ENCODE peak calls at places on chromosomes 7 and 10, in nine cellular contexts. Z is HCT116, I is suprapubic skin, A is uterus, X is IMR-90, R is ovary, E is body of pancreas, U is tibial nerve, B is A549. K is an unnamed sample.

GRCh38 chr10:74171625-74172024 is 20.6 kb downstream of the ADK start:
- DNase-seq in Z (no peak), I (no peak), A (no peak), X (no peak), R (no peak), E (no peak), U (no peak), B (no peak), K (no peak)

GRCh38 chr7:121313793-121314676 is 14.8 kb upstream of the WNT16 start:
- DNase-seq in Z (peak), I (no peak), A (no peak), X (no peak), R (no peak), E (no peak), U (no peak), B (no peak), K (no peak)

GRCh38 chr10:27192284-27192683 is 37.1 kb downstream of the MASTL start:
- DNase-seq in Z (peak), I (no peak), A (no peak), X (peak), R (no peak), E (no peak), U (no peak), B (peak), K (no peak)

GRCh38 chr7:97013025-97013424 is 7.7 kb downstream of the DLX6 start:
- DNase-seq in Z (no peak), I (no peak), A (no peak), X (no peak), R (no peak), E (no peak), U (no peak), B (no peak), K (no peak)

GRCh38 chr7:67955061-67955460 is 958.4 kb downstream of the TYW1 start:
- DNase-seq in Z (no peak), I (no peak), A (no peak), X (no peak), R (no peak), E (no peak), U (no peak), B (no peak), K (no peak)

GRCh38 chr7:149415391-149416068 is 45.3 kb downstream of the ZNF777 start:
- DNase-seq in Z (no peak), I (no peak), A (no peak), X (peak), R (no peak), E (no peak), U (no peak), B (no peak), K (no peak)

GRCh38 chr7:14419554-14419953 is 430.1 kb upstream of the ETV1 start:
- DNase-seq in Z (no peak), I (no peak), A (no peak), X (no peak), R (no peak), E (no peak), U (no peak), B (no peak), K (no peak)

GRCh38 chr10:58217612-58218011 is 50.1 kb downstream of the IPMK start:
- DNase-seq in Z (no peak), I (no peak), A (no peak), X (peak), R (no peak), E (no peak), U (no peak), B (no peak), K (no peak)

GRCh38 chr7:149853157-149853556 is 15.0 kb downstream of the ZNF862 start:
- DNase-seq in Z (no peak), I (peak), A (no peak), X (peak), R (no peak), E (no peak), U (no peak), B (no peak), K (no peak)

GRCh38 chr10:124003070-124003419 is 90.4 kb downstream of the CHST15 start:
- DNase-seq in Z (no peak), I (peak), A (no peak), X (no peak), R (no peak), E (peak), U (no peak), B (no peak), K (no peak)

GRCh38 chr10:102675887-102676616 is 31.8 kb downstream of the TRIM8 start:
- DNase-seq in Z (no peak), I (no peak), A (no peak), X (peak), R (no peak), E (no peak), U (no peak), B (no peak), K (peak)

GRCh38 chr10:62978417-62978955 is 154.6 kb upstream of the NRBF2 start:
- DNase-seq in Z (no peak), I (no peak), A (no peak), X (no peak), R (no peak), E (no peak), U (no peak), B (no peak), K (no peak)

GRCh38 chr7:127598318-127598717 is 4.8 kb downstream of the FSCN3 start:
- DNase-seq in Z (peak), I (no peak), A (no peak), X (no peak), R (no peak), E (no peak), U (no peak), B (peak), K (no peak)

GRCh38 chr10:122779924-122780323 is 65.7 kb downstream of the CUZD1 start:
- DNase-seq in Z (no peak), I (no peak), A (no peak), X (no peak), R (no peak), E (no peak), U (no peak), B (no peak), K (no peak)

GRCh38 chr10:116671274-116671926 is 50.6 kb downstream of the PNLIPRP2 start:
- DNase-seq in Z (no peak), I (no peak), A (no peak), X (peak), R (no peak), E (no peak), U (no peak), B (no peak), K (no peak)

GRCh38 chr7:140231779-140232491 is 55.2 kb upstream of the KDM7A start:
- DNase-seq in Z (no peak), I (no peak), A (no peak), X (no peak), R (no peak), E (no peak), U (no peak), B (no peak), K (no peak)
- TF ChIP-seq POLR2A in Z (no peak), I (no peak), A (no peak), X (no peak), R (no peak), E (no peak), U (no peak), B (no peak), K (no peak)

GRCh38 chr10:70183304-70183703 is 13.0 kb upstream of the SAR1A start:
- DNase-seq in Z (no peak), I (no peak), A (no peak), X (no peak), R (no peak), E (no peak), U (no peak), B (no peak), K (no peak)
- H3K27ac ChIP-seq in Z (no peak), I (no peak), A (no peak), X (no peak), R (no peak), E (no peak), U (no peak), B (no peak), K (no peak)

GRCh38 chr10:31926154-31926553 is 2.5 kb downstream of the ARHGAP12 start:
- DNase-seq in Z (no peak), I (no peak), A (no peak), X (no peak), R (no peak), E (no peak), U (no peak), B (no peak), K (no peak)
- H3K4me3 ChIP-seq in Z (peak), I (peak), A (no peak), X (no peak), R (no peak), E (no peak), U (no peak), B (peak), K (no peak)

GRCh38 chr7:140398821-140399220 is 491 bp upstream of the SLC37A3 start:
- DNase-seq in Z (no peak), I (no peak), A (no peak), X (no peak), R (no peak), E (no peak), U (no peak), B (no peak), K (no peak)

GRCh38 chr7:140400381-140400780 is 2.1 kb upstream of the SLC37A3 start:
- DNase-seq in Z (no peak), I (no peak), A (no peak), X (no peak), R (no peak), E (no peak), U (no peak), B (no peak), K (no peak)

GRCh38 chr7:140402178-140402835 is 1.6 kb upstream of the RAB19 start:
- DNase-seq in Z (no peak), I (no peak), A (no peak), X (peak), R (no peak), E (no peak), U (no peak), B (no peak), K (no peak)

GRCh38 chr7:140393756-140394306 is 4.5 kb downstream of the SLC37A3 start:
- DNase-seq in Z (no peak), I (peak), A (no peak), X (no peak), R (no peak), E (no peak), U (no peak), B (no peak), K (no peak)

DNA sequence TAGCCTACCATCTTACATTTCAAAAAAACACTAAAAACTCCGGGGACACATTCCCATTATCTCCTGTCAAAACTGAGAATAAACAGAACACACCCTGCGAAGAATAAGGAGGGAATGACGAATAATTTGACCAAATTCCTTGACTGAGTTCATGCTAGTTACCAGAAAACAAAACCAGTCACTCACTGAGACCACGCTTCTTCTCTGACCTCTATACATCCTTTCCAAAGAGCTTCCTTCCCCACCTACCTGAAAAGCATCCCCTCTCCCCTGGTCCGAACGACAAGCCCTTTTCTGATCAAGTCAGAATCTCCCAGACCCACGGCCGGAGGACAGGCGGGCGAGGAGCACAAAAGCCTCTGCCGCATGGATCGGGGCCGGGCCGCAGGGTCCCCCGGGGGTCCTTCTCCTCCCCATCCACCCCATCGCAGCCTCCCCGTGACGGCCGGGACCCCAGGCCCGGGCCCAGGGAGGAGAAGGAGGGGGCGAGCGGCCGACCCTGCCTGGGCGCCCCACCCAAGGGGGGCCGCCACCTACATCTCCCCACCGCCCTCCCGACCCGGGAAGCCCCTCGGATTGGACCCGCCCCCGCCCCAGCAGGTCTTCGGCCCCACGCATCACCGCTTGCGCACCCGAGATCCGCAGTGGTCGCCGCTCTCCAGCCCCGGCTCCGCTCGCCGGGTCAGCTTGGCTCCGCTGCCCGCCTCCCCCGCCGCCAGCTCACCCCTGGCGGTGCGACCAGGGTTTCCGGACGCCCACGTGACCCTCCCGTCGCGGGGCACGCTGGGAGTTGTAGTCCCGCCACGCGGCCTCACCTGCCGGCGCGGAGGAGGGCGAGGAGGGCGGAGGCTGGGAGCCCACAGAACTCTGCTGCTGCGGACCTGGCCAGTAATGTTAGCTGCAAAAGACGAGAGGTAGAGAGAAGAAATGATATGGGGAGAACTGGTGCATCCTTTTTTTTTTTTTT is at the start of gene SLC37A3:
- DNase-seq in Z (peak), I (peak), A (peak), X (peak), R (peak), E (peak), U (peak), B (peak), K (peak)
- TF ChIP-seq POLR2A in Z (peak), I (no peak), A (peak), X (peak), R (peak), E (peak), U (peak), B (peak), K (no peak)

GRCh38 chr10:48361201-48361600 is 54.7 kb downstream of the MAPK8 start:
- DNase-seq in Z (no peak), I (no peak), A (no peak), X (no peak), R (no peak), E (no peak), U (no peak), B (no peak), K (no peak)
- H3K27ac ChIP-seq in Z (no peak), I (no peak), A (no peak), X (no peak), R (no peak), E (no peak), U (no peak), B (no peak), K (no peak)

GRCh38 chr7:153887756-153888591 is 164.2 kb upstream of the DPP6 start:
- DNase-seq in Z (no peak), I (no peak), A (no peak), X (no peak), R (no peak), E (no peak), U (no peak), B (no peak), K (no peak)

GRCh38 chr7:153886506-153887391 is 165.4 kb upstream of the DPP6 start:
- DNase-seq in Z (no peak), I (no peak), A (peak), X (no peak), R (no peak), E (no peak), U (no peak), B (no peak), K (no peak)

GRCh38 chr7:153891990-153892389 is 160.2 kb upstream of the DPP6 start:
- DNase-seq in Z (no peak), I (no peak), A (no peak), X (no peak), R (no peak), E (no peak), U (no peak), B (no peak), K (no peak)

GRCh38 chr7:153886121-153886505 is 166.1 kb upstream of the DPP6 start:
- DNase-seq in Z (no peak), I (no peak), A (no peak), X (no peak), R (no peak), E (no peak), U (no peak), B (no peak), K (no peak)
- H3K4me3 ChIP-seq in Z (no peak), I (peak), A (peak), X (no peak), R (peak), E (no peak), U (no peak), B (no peak), K (no peak)

DNA sequence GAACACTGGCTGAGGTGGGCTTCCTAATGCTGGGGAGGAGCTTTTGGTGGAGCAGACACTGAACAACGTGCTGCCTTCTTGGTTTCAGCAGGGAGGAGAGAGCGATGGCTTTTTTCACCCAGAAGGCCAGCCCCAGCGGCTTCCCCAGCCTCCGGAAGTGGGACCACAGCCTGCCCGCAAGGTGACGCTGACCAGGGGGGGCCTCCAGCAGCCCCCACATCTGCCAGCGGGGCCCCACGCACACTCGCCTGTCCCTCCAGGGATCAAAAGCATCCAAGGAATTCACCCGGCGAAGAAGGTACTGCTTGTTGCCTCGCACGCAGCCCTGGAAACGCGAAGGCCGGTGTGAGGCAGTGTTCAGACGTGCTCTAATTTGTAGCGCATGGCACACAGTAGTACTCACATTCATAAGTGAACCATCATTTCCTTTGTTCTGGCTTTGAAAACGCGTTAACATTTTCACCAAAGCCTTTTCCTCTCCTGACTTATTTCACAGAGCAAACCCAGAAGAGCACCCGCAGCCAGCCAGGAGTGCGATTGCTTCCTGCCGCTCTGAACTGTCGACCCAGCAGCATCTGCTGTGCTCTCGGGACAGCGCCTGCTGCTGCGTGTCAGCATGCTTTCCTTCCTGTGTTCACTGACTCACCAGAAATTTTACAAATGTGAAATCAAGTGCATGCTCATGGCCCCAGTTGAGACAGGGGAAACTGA is 48.4 kb downstream of the SHH start:
- DNase-seq in Z (no peak), I (no peak), A (no peak), X (peak), R (no peak), E (no peak), U (no peak), B (no peak), K (no peak)
- TF ChIP-seq POLR2A in Z (no peak), I (no peak), A (no peak), X (no peak), R (no peak), E (no peak), U (no peak), B (no peak), K (no peak)